ENCODE peak calls at places on chromosomes 1 and 21, in five cellular contexts. S, C, E, W and F are unnamed samples.

GRCh38 chr1:206911064-206911663 is 10.6 kb downstream of the FCMR start:
- DNase-seq in S (peak; percentile 63), C (peak; percentile 43), E (no peak), W (peak; percentile 25), F (no peak)

GRCh38 chr1:94676686-94677085 is 135.1 kb upstream of the F3 start:
- DNase-seq in S (peak; percentile 78), C (no peak), E (peak; percentile 78), W (no peak), F (no peak)

GRCh38 chr1:159855709-159856108 is 6.7 kb downstream of the VSIG8 start:
- DNase-seq in S (no peak), C (no peak), E (no peak), W (no peak), F (no peak)

GRCh38 chr1:215529111-215529510 is 38.0 kb upstream of the KCTD3 start:
- DNase-seq in S (no peak), C (no peak), E (no peak), W (no peak), F (no peak)

GRCh38 chr1:90710579-90711536 is 6.2 kb downstream of the BARHL2 start:
- DNase-seq in S (no peak), C (peak; percentile 36), E (no peak), W (no peak), F (peak; percentile 91)

GRCh38 chr1:156129687-156130577 is 15.4 kb downstream of the LMNA start:
- DNase-seq in S (peak; percentile 92), C (peak; percentile 82), E (peak; percentile 86), W (peak; percentile 98), F (peak; percentile 83)

GRCh38 chr1:184838374-184838995 is 83.8 kb upstream of the EDEM3 start:
- DNase-seq in S (peak; percentile 54), C (no peak), E (peak; percentile 51), W (peak; percentile 51), F (no peak)

GRCh38 chr1:48645883-48646282 is 130.8 kb downstream of the BEND5 start:
- DNase-seq in S (no peak), C (no peak), E (no peak), W (no peak), F (no peak)

GRCh38 chr21:14076143-14076806 is 134.5 kb downstream of the LIPI start:
- DNase-seq in S (no peak), C (no peak), E (no peak), W (no peak), F (no peak)

GRCh38 chr21:36060159-36060921 is at the start of gene SETD4:
- DNase-seq in S (peak; percentile 91), C (peak; percentile 94), E (peak; percentile 93), W (peak; percentile 91), F (peak; percentile 93)

GRCh38 chr1:119862276-119862675 is 34.0 kb downstream of the ADAM30 start:
- DNase-seq in S (no peak), C (no peak), E (no peak), W (no peak), F (no peak)

GRCh38 chr1:32255072-32256071 is 4.3 kb downstream of the LCK start:
- DNase-seq in S (no peak), C (no peak), E (no peak), W (no peak), F (no peak)

GRCh38 chr21:45644041-45644906 is 749 bp downstream of the PCBP3 start:
- DNase-seq in S (no peak), C (peak; percentile 41), E (no peak), W (no peak), F (peak; percentile 44)

GRCh38 chr21:35775778-35776515 is 284.4 kb downstream of the SETD4 start:
- DNase-seq in S (no peak), C (no peak), E (no peak), W (no peak), F (no peak)

GRCh38 chr1:15153184-15153841 is at the start of gene TMEM51:
- DNase-seq in S (peak; percentile 93), C (peak; percentile 91), E (peak; percentile 87), W (peak; percentile 79), F (peak; percentile 89)

GRCh38 chr1:30977105-30977504 is 68.5 kb upstream of the SDC3 start:
- DNase-seq in S (no peak), C (no peak), E (no peak), W (no peak), F (no peak)

GRCh38 chr1:46410156-46411009 is 16.3 kb downstream of the FAAH start:
- DNase-seq in S (no peak), C (no peak), E (no peak), W (no peak), F (no peak)

GRCh38 chr21:14119038-14119437 is 91.7 kb downstream of the LIPI start:
- DNase-seq in S (no peak), C (no peak), E (no peak), W (no peak), F (no peak)

GRCh38 chr21:34834852-34835501 is 166.2 kb downstream of the CLIC6 start:
- DNase-seq in S (no peak), C (no peak), E (no peak), W (no peak), F (no peak)

GRCh38 chr1:74596770-74597169 is 76.8 kb downstream of the ERICH3 start:
- DNase-seq in S (no peak), C (no peak), E (no peak), W (no peak), F (no peak)

GRCh38 chr1:112285311-112285710 is 110.7 kb upstream of the CTTNBP2NL start:
- DNase-seq in S (no peak), C (no peak), E (no peak), W (no peak), F (no peak)

GRCh38 chr1:56527548-56528302 is 51.6 kb downstream of the PLPP3 start:
- DNase-seq in S (peak; percentile 43), C (no peak), E (no peak), W (no peak), F (no peak)

GRCh38 chr1:197787056-197787455 is 11.8 kb upstream of the DENND1B start:
- DNase-seq in S (no peak), C (no peak), E (no peak), W (no peak), F (no peak)

GRCh38 chr1:42221952-42222606 is 57.5 kb upstream of the GUCA2A start:
- DNase-seq in S (no peak), C (no peak), E (no peak), W (peak; percentile 22), F (no peak)

GRCh38 chr1:25676488-25676887 is 59.9 kb downstream of the MAN1C1 start:
- DNase-seq in S (peak; percentile 67), C (no peak), E (peak; percentile 40), W (no peak), F (no peak)

GRCh38 chr1:235107368-235108184 is 21.1 kb downstream of the TOMM20 start:
- DNase-seq in S (no peak), C (no peak), E (no peak), W (no peak), F (no peak)

GRCh38 chr1:41673355-41673754 is 188.9 kb upstream of the EDN2 start:
- DNase-seq in S (no peak), C (no peak), E (no peak), W (no peak), F (no peak)

GRCh38 chr1:94154989-94155388 is 34.0 kb upstream of the ABCA4 start:
- DNase-seq in S (no peak), C (no peak), E (no peak), W (no peak), F (no peak)

GRCh38 chr1:67058242-67058641 is 4.3 kb upstream of the SLC35D1 start:
- DNase-seq in S (no peak), C (no peak), E (no peak), W (no peak), F (no peak)

GRCh38 chr1:80633947-80634710 is 1166.6 kb upstream of the ADGRL2 start:
- DNase-seq in S (no peak), C (peak; percentile 2), E (no peak), W (peak; percentile 6), F (no peak)

GRCh38 chr1:41534181-41535076 is 49.9 kb upstream of the EDN2 start:
- DNase-seq in S (no peak), C (no peak), E (no peak), W (no peak), F (no peak)

GRCh38 chr1:14850563-14850962 is 252.1 kb downstream of the KAZN start:
- DNase-seq in S (peak; percentile 73), C (no peak), E (peak; percentile 28), W (peak; percentile 30), F (no peak)

GRCh38 chr1:186303911-186304310 is 71.1 kb downstream of the TPR start:
- DNase-seq in S (no peak), C (no peak), E (no peak), W (no peak), F (no peak)

GRCh38 chr21:30880914-30881313 is 466 bp downstream of the KRTAP11-1 start:
- DNase-seq in S (no peak), C (no peak), E (no peak), W (no peak), F (no peak)

GRCh38 chr1:229984310-229984991 is 82.6 kb upstream of the GALNT2 start:
- DNase-seq in S (no peak), C (no peak), E (no peak), W (no peak), F (no peak)
- TF ChIP-seq CTCF in S (peak; percentile 20), C (no peak), E (no peak), W (no peak), F (no peak)

GRCh38 chr1:107966550-107966949 is 1.6 kb upstream of the VAV3 start:
- DNase-seq in S (no peak), C (no peak), E (no peak), W (no peak), F (no peak)

GRCh38 chr1:107963009-107963408 is 2.0 kb downstream of the VAV3 start:
- DNase-seq in S (no peak), C (no peak), E (no peak), W (no peak), F (peak; percentile 19)

GRCh38 chr1:107964397-107965111 is 426 bp downstream of the VAV3 start:
- DNase-seq in S (peak; percentile 13), C (no peak), E (peak; percentile 37), W (peak; percentile 26), F (peak; percentile 35)

GRCh38 chr1:107963601-107964396 is 1.2 kb downstream of the VAV3 start:
- DNase-seq in S (peak; percentile 11), C (peak; percentile 32), E (peak; percentile 39), W (no peak), F (peak; percentile 35)

GRCh38 chr1:107965112-107965991 is at the start of gene VAV3:
- DNase-seq in S (peak; percentile 54), C (peak; percentile 86), E (peak; percentile 70), W (peak; percentile 34), F (peak; percentile 90)
- TF ChIP-seq CTCF in S (no peak), C (peak; percentile 14), E (no peak), W (no peak), F (no peak)

GRCh38 chr1:228393268-228393699 is 13.4 kb downstream of the TRIM11 start:
- DNase-seq in S (peak; percentile 68), C (no peak), E (peak; percentile 56), W (peak; percentile 79), F (no peak)
- TF ChIP-seq CTCF in S (peak; percentile 66), C (no peak), E (no peak), W (peak; percentile 57), F (no peak)

GRCh38 chr1:86502721-86503430 is 34.1 kb downstream of the CLCA1 start:
- DNase-seq in S (peak; percentile 26), C (peak; percentile 11), E (no peak), W (peak; percentile 65), F (no peak)
- TF ChIP-seq CTCF in S (no peak), C (no peak), E (no peak), W (no peak), F (no peak)

DNA sequence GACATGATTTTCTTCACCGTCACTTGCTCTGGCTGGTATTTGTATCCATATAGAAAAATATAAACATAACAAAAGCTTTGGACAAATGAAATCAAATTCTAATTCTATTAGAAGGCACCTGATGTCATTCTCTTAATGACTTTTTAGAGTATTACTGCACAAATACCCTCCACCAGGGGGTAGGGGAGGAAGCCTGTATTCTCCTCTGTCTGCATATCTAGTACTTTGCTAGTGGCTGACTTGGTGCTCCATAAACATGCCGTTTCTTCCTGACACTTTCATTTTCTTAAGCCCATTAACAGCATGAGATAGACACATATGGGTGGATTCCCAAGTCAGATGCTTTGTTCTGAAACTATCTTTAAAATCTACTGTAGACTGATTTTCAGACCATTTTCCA is 20.6 kb upstream of the KCNJ15 start:
- DNase-seq in S (no peak), C (no peak), E (no peak), W (no peak), F (no peak)
- TF ChIP-seq CTCF in S (no peak), C (no peak), E (no peak), W (no peak), F (no peak)